ENCODE peak calls at places on chromosomes 16 and 17, in four cellular contexts. H, O, Q and B are unnamed samples.

GRCh38 chr16:50743575-50744225 is 1.8 kb downstream of the CYLD start:
- DNase-seq in H (no peak), Q (no peak), O (no peak), B (no peak)

GRCh38 chr16:56401482-56401881 is 23.9 kb downstream of the AMFR start:
- DNase-seq in Q (no peak), O (peak), H (no peak), B (no peak)

GRCh38 chr16:72961115-72961832 is 86.7 kb downstream of the ZFHX3 start:
- DNase-seq in H (no peak), O (no peak), Q (peak), B (no peak)

GRCh38 chr16:87561200-87562105 is 40.9 kb upstream of the JPH3 start:
- DNase-seq in O (no peak), Q (no peak), H (no peak), B (no peak)

GRCh38 chr17:13000561-13000960 is 17.3 kb downstream of the ELAC2 start:
- DNase-seq in Q (peak), O (no peak), H (no peak), B (no peak)

GRCh38 chr17:9499041-9499440 is 76.6 kb downstream of the STX8 start:
- DNase-seq in H (no peak), Q (no peak), O (no peak), B (no peak)

GRCh38 chr16:29925805-29926674 is at the start of gene KCTD13:
- DNase-seq in Q (peak), H (peak), O (peak), B (peak)

GRCh38 chr17:52673791-52674190 is 515.3 kb upstream of the CA10 start:
- DNase-seq in Q (no peak), O (no peak), H (no peak), B (no peak)

GRCh38 chr16:68644715-68645493 is at the start of gene CDH3:
- DNase-seq in H (peak), O (peak), Q (no peak), B (peak)
- TF ChIP-seq POLR2A in H (no peak), O (no peak), Q (no peak), B (no peak)

GRCh38 chr17:75826561-75827290 is 17.5 kb downstream of the UNC13D start:
- DNase-seq in H (no peak), Q (no peak), O (no peak), B (no peak)
- TF ChIP-seq POLR2A in H (no peak), Q (no peak), O (no peak), B (no peak)

GRCh38 chr17:41823580-41823979 is 10.8 kb downstream of the FKBP10 start:
- DNase-seq in O (no peak), H (no peak), Q (no peak), B (no peak)

GRCh38 chr17:41825175-41825845 is 10.7 kb downstream of the NT5C3B start:
- DNase-seq in H (no peak), Q (no peak), O (no peak), B (no peak)

GRCh38 chr17:41824086-41824485 is 11.3 kb downstream of the FKBP10 start:
- DNase-seq in O (no peak), H (no peak), Q (no peak), B (no peak)

GRCh38 chr17:41822216-41823140 is 9.7 kb downstream of the FKBP10 start:
- DNase-seq in Q (no peak), O (no peak), H (no peak), B (no peak)

GRCh38 chr17:41823141-41823524 is 10.3 kb downstream of the FKBP10 start:
- DNase-seq in H (no peak), O (no peak), Q (no peak), B (no peak)
- TF ChIP-seq POLR2A in H (no peak), O (no peak), Q (no peak), B (no peak)

DNA sequence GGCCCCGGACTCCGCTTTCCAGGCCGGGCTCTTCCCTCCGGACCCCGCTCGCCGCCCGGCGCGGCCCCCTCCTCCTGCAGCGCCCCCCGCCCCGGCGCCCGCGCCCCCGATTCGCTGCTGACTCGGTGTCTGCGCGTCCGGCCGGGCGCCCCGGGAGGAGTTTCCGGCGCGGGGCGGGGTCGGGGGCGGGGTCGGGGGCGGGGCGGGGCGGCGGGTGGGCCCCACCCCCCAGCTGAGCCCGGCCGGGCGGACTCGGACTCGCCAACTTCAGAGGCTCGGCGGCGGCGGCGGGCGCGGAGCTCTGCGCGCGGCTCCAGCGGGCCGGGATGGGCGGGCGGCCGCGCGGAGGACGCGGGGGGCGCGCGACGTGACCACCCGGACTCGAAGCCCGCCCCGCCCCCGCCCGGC is at the start of gene METRNL:
- DNase-seq in Q (peak), O (peak), H (peak), B (peak)
- TF ChIP-seq POLR2A in Q (no peak), O (no peak), H (peak), B (no peak)